ENCODE peak calls at places on chromosomes 3 and 15, in seven cellular contexts. H, R, C, N, F, W and G are unnamed samples.

GRCh38 chr15:60804986-60805949 is 326.3 kb upstream of the ICE2 start:
- DNase-seq in H (no peak), R (no peak), C (no peak), N (no peak), F (peak; percentile 97), W (peak; percentile 75), G (no peak)

GRCh38 chr3:58349792-58350626 is 17.3 kb downstream of the PXK start:
- DNase-seq in H (no peak), R (no peak), C (no peak), N (no peak), F (no peak), W (no peak), G (no peak)

GRCh38 chr3:111737712-111738097 is 121.4 kb upstream of the PHLDB2 start:
- DNase-seq in H (no peak), R (peak; percentile 88), C (no peak), N (no peak), F (no peak), W (peak; percentile 99), G (no peak)

GRCh38 chr3:148178508-148178907 is 519.2 kb upstream of the AGTR1 start:
- DNase-seq in H (no peak), R (no peak), C (no peak), N (no peak), F (no peak), W (no peak), G (no peak)

GRCh38 chr3:168707900-168708299 is 612.2 kb upstream of the GOLIM4 start:
- DNase-seq in H (no peak), R (no peak), C (no peak), N (no peak), F (no peak), W (no peak), G (no peak)

GRCh38 chr3:186180891-186181471 is 72.1 kb upstream of the ETV5 start:
- DNase-seq in H (no peak), R (no peak), C (no peak), N (no peak), F (no peak), W (no peak), G (no peak)

GRCh38 chr3:123385072-123385471 is 63.8 kb downstream of the ADCY5 start:
- DNase-seq in H (no peak), R (no peak), C (no peak), N (no peak), F (no peak), W (no peak), G (no peak)

GRCh38 chr15:40855706-40856234 is 11.9 kb downstream of the SPINT1 start:
- DNase-seq in H (no peak), R (no peak), C (no peak), N (no peak), F (no peak), W (no peak), G (no peak)

GRCh38 chr3:128301186-128302023 is 148.1 kb downstream of the EEFSEC start:
- DNase-seq in H (no peak), R (no peak), C (no peak), N (peak; percentile 1), F (no peak), W (no peak), G (no peak)

GRCh38 chr15:40313531-40314398 is 6.0 kb upstream of the PLCB2 start:
- DNase-seq in H (no peak), R (no peak), C (no peak), N (peak; percentile 26), F (peak; percentile 15), W (no peak), G (no peak)

GRCh38 chr3:100603449-100603848 is 6.0 kb upstream of the ADGRG7 start:
- DNase-seq in H (no peak), R (no peak), C (no peak), N (no peak), F (no peak), W (peak; percentile 48), G (no peak)

GRCh38 chr3:195203631-195204030 is 67.3 kb downstream of the XXYLT1 start:
- DNase-seq in H (no peak), R (no peak), C (no peak), N (no peak), F (no peak), W (no peak), G (no peak)

GRCh38 chr3:192817053-192817452 is 89.7 kb upstream of the FGF12 start:
- DNase-seq in H (no peak), R (no peak), C (no peak), N (peak; percentile 12), F (no peak), W (peak; percentile 31), G (peak; percentile 32)

GRCh38 chr15:79592126-79592525 is 160.0 kb downstream of the MINAR1 start:
- DNase-seq in H (no peak), R (no peak), C (no peak), N (no peak), F (no peak), W (no peak), G (no peak)

GRCh38 chr3:132721479-132722164 is 587 bp downstream of the NPHP3 start:
- DNase-seq in H (no peak), R (no peak), C (peak; percentile 78), N (no peak), F (peak; percentile 40), W (peak; percentile 73), G (no peak)

GRCh38 chr15:81091889-81092558 is 42.0 kb upstream of the CFAP161 start:
- DNase-seq in H (no peak), R (peak; percentile 90), C (no peak), N (no peak), F (peak; percentile 55), W (peak; percentile 76), G (no peak)

GRCh38 chr3:30368978-30369377 is 237.4 kb upstream of the TGFBR2 start:
- DNase-seq in H (no peak), R (peak; percentile 50), C (no peak), N (no peak), F (no peak), W (peak; percentile 72), G (no peak)

GRCh38 chr3:186821429-186822367 is 15.4 kb upstream of the RFC4 start:
- DNase-seq in H (no peak), R (no peak), C (no peak), N (peak; percentile 25), F (peak; percentile 19), W (peak; percentile 79), G (no peak)

GRCh38 chr15:88648357-88649214 is 9.8 kb downstream of the ISG20 start:
- DNase-seq in H (no peak), R (no peak), C (no peak), N (peak; percentile 15), F (no peak), W (no peak), G (no peak)

GRCh38 chr3:16183601-16184270 is 9.3 kb downstream of the GALNT15 start:
- DNase-seq in H (no peak), R (peak; percentile 76), C (no peak), N (no peak), F (no peak), W (peak; percentile 90), G (no peak)

GRCh38 chr3:139970526-139970925 is 35.5 kb downstream of the CLSTN2 start:
- DNase-seq in H (no peak), R (no peak), C (no peak), N (no peak), F (no peak), W (no peak), G (no peak)

GRCh38 chr15:99729920-99730319 is 3.3 kb downstream of the LYSMD4 start:
- DNase-seq in H (no peak), R (no peak), C (no peak), N (peak; percentile 19), F (peak; percentile 15), W (peak; percentile 76), G (no peak)

GRCh38 chr15:93974804-93975481 is 256.4 kb upstream of the MCTP2 start:
- DNase-seq in H (no peak), R (no peak), C (no peak), N (no peak), F (no peak), W (peak; percentile 17), G (no peak)

GRCh38 chr15:77019476-77020331 is 24.8 kb downstream of the PSTPIP1 start:
- DNase-seq in H (no peak), R (no peak), C (no peak), N (peak; percentile 60), F (no peak), W (no peak), G (peak; percentile 44)

GRCh38 chr15:59835801-59836200 is 146.7 kb upstream of the BNIP2 start:
- DNase-seq in H (no peak), R (no peak), C (no peak), N (no peak), F (no peak), W (no peak), G (no peak)

GRCh38 chr3:104069114-104069513 is 1297.6 kb upstream of the ALCAM start:
- DNase-seq in H (no peak), R (no peak), C (no peak), N (no peak), F (no peak), W (no peak), G (no peak)